ENCODE peak calls at places on chromosomes 2 and 18, in four cellular contexts. Z, N, U and R are unnamed samples.
A peak's percentile ranks its signal among the peaks of the same experiment; 100 is the strongest.

GRCh38 chr18:62881509-62882016 is 166.2 kb downstream of the PHLPP1 start:
- DNase-seq in N (no peak), Z (peak; percentile 93), U (no peak), R (peak; percentile 65)

GRCh38 chr2:50752228-50752627 is 279.7 kb downstream of the NRXN1 start:
- DNase-seq in U (no peak), N (no peak), Z (no peak), R (peak; percentile 30)

GRCh38 chr2:173059941-173060575 is 15.6 kb upstream of the MAP3K20 start:
- DNase-seq in N (no peak), Z (peak; percentile 54), U (no peak), R (no peak)

GRCh38 chr2:95054016-95054415 is 28.5 kb downstream of the MAL start:
- DNase-seq in N (no peak), U (no peak), Z (no peak), R (no peak)

GRCh38 chr2:66507673-66508127 is 72.8 kb downstream of the MEIS1 start:
- DNase-seq in N (no peak), Z (no peak), U (no peak), R (no peak)

GRCh38 chr2:190197143-190197720 is 122.4 kb downstream of the HIBCH start:
- DNase-seq in U (no peak), Z (peak; percentile 12), N (no peak), R (no peak)

GRCh38 chr2:120499784-120500495 is 154.0 kb downstream of the INHBB start:
- DNase-seq in Z (no peak), N (no peak), U (no peak), R (no peak)

GRCh38 chr2:217666338-217666737 is 336.5 kb downstream of the TNS1 start:
- DNase-seq in U (no peak), N (no peak), Z (no peak), R (no peak)

GRCh38 chr2:195642677-195643063 is 14.4 kb upstream of the SLC39A10 start:
- DNase-seq in Z (no peak), N (no peak), U (no peak), R (no peak)

GRCh38 chr2:216372761-216373291 is 543 bp upstream of the MARCHF4 start:
- DNase-seq in N (no peak), U (no peak), Z (peak; percentile 79), R (no peak)

GRCh38 chr2:26530141-26530540 is 52.2 kb upstream of the OTOF start:
- DNase-seq in U (no peak), Z (no peak), N (no peak), R (no peak)

GRCh38 chr18:57258131-57258777 is 94.1 kb upstream of the ST8SIA3 start:
- DNase-seq in U (no peak), N (no peak), Z (no peak), R (no peak)

GRCh38 chr18:60053747-60054304 is 154.0 kb downstream of the PMAIP1 start:
- DNase-seq in Z (peak; percentile 76), N (peak; percentile 1), U (no peak), R (peak; percentile 46)

GRCh38 chr2:164066095-164066494 is 330.3 kb upstream of the FIGN start:
- DNase-seq in Z (no peak), U (no peak), N (no peak), R (peak; percentile 4)

GRCh38 chr2:112646102-112646719 is 472 bp downstream of the SLC20A1 start:
- DNase-seq in N (no peak), Z (no peak), U (peak; percentile 22), R (no peak)

GRCh38 chr18:76426738-76427305 is 68.2 kb downstream of the ZNF516 start:
- DNase-seq in Z (peak; percentile 37), N (no peak), U (peak; percentile 73), R (no peak)

GRCh38 chr2:157692768-157693167 is 64.1 kb upstream of the ACVR1C start:
- DNase-seq in N (no peak), Z (peak; percentile 2), U (no peak), R (no peak)

GRCh38 chr2:43513796-43514195 is 82.0 kb downstream of the THADA start:
- DNase-seq in U (no peak), N (no peak), Z (no peak), R (no peak)

GRCh38 chr18:8706981-8707940 is 1.9 kb downstream of the MTCL1 start:
- DNase-seq in U (peak; percentile 51), Z (peak; percentile 69), N (no peak), R (no peak)

GRCh38 chr2:118696786-118697465 is 150.5 kb downstream of the EN1 start:
- DNase-seq in U (no peak), Z (no peak), N (no peak), R (no peak)

GRCh38 chr2:230942371-230942770 is 17.3 kb upstream of the GPR55 start:
- DNase-seq in U (no peak), N (no peak), Z (no peak), R (no peak)

GRCh38 chr2:19649785-19650380 is 251.9 kb downstream of the TTC32 start:
- DNase-seq in U (no peak), N (no peak), Z (peak; percentile 100), R (no peak)

GRCh38 chr2:2879776-2880175 is 497.8 kb downstream of the EIPR1 start:
- DNase-seq in U (no peak), Z (no peak), N (no peak), R (no peak)

GRCh38 chr2:42813773-42814172 is 21.4 kb upstream of the HAAO start:
- DNase-seq in N (no peak), Z (no peak), U (no peak), R (no peak)

GRCh38 chr2:114192362-114192761 is 250.1 kb upstream of the DPP10 start:
- DNase-seq in Z (peak; percentile 34), U (no peak), N (no peak), R (no peak)

DNA sequence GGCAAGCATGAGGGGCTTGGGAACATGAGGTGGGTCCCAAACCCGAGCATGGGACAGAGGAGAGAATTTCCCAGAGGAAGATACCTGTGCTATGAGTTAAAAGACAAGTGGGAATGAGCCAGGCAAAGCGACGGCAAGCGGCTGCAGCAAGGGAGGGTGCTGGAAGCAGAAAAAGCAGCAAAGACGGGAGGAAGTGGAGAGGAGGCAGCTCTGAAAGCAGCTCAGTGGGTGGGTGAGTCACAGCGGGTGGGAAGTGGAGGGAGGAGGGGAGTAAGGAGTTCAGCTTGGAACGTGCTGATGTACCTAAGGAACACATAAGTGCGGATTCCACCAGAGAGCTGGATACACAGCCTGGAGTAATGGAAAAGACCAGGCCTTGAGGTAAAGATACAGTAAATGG is 41.4 kb downstream of the THUMPD2 start:
- DNase-seq in U (peak; percentile 16), N (no peak), Z (peak; percentile 88), R (no peak)
- H3K4me3 ChIP-seq in U (no peak overlapping the region), N (no peak overlapping the region), Z (no peak overlapping the region), R (no peak overlapping the region)

GRCh38 chr2:181970160-181970794 is 15.4 kb upstream of the PPP1R1C start:
- DNase-seq in Z (no peak), U (no peak), N (no peak), R (no peak)
- TF ChIP-seq CTCF in Z (no peak), U (no peak), N (peak; percentile 19), R (no peak)

DNA sequence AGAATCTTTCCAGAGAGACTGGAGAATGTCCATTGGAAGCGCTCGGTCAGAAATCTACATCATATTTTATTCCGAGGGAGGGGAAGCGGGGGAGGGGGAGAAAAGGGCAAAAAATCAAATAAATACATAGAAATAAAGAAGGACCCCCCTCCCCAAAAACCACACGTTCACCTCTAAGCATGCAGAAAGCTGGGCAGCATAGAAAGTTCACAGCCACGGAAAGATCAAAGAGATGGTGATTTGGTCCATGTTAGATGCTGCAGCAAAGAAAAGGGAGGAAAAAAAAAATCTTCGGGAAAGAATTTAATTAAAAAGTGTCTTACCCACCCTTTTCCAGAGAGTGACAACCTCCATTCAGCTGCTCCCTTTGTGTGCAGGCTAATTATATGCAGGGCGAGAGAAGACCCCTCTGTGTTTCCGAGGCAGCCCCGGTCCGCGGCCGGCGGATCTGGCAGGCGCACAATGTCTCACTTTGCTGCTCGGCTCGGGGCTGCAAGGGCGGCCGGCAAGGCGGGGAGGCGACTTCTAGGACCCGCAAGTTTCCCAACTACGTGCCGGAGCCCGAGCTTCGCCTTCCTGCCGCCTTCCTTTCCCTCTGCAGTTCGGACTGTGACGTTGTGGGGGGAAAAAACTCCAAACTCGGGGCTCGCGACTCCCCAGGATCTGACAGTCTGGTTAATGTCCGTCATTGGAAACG is 579 bp downstream of the LRRTM1 start:
- DNase-seq in N (no peak), Z (no peak), U (no peak), R (no peak)
- H3K4me3 ChIP-seq in N (no peak overlapping the region), Z (peak overlapping the region; percentile 58), U (peak overlapping the region; percentile 22), R (no peak overlapping the region)

GRCh38 chr2:187138240-187138639 is 289.3 kb upstream of the ZSWIM2 start:
- DNase-seq in N (no peak), Z (peak; percentile 68), U (no peak), R (peak; percentile 21)
- TF ChIP-seq CTCF in N (peak; percentile 58), Z (peak; percentile 78), U (no peak), R (peak; percentile 77)

GRCh38 chr2:181308731-181309130 is 148.5 kb upstream of the ITGA4 start:
- DNase-seq in U (no peak), Z (no peak), N (no peak), R (no peak)
- H3K4me3 ChIP-seq in U (no peak overlapping the region), Z (no peak overlapping the region), N (no peak overlapping the region), R (no peak overlapping the region)